ENCODE peak calls at places on chromosomes 6 and 20, in five cellular contexts. H is stomach, Y is left ventricle myocardium inferior, S is psoas muscle, O is WERI-Rb-1. P is an unnamed sample.

GRCh38 chr6:56959938-56960337 is 5.0 kb downstream of the BEND6 start:
- DNase-seq in H (no peak), Y (no peak), S (no peak), O (no peak), P (no peak)

GRCh38 chr6:127343753-127344659 is 597 bp upstream of the ECHDC1 start:
- DNase-seq in H (no peak), Y (no peak), S (no peak), O (no peak), P (peak)

GRCh38 chr20:19699132-19699971 is 58.7 kb upstream of the RIN2 start:
- DNase-seq in H (no peak), Y (no peak), S (no peak), O (no peak), P (no peak)

GRCh38 chr6:11140061-11140460 is 28.5 kb upstream of the ERVFRD-1 start:
- DNase-seq in H (no peak), Y (no peak), S (no peak), O (no peak), P (no peak)

GRCh38 chr6:330948-331347 is 38.7 kb downstream of the DUSP22 start:
- DNase-seq in H (no peak), Y (no peak), S (no peak), O (no peak), P (no peak)

GRCh38 chr20:41149679-41150131 is 12.4 kb downstream of the PLCG1 start:
- DNase-seq in H (no peak), Y (no peak), S (peak), O (no peak), P (peak)

GRCh38 chr6:48087448-48087847 is 23.5 kb downstream of the PTCHD4 start:
- DNase-seq in H (no peak), Y (no peak), S (no peak), O (no peak), P (no peak)

GRCh38 chr20:47237715-47238114 is 118.8 kb downstream of the ZMYND8 start:
- DNase-seq in H (no peak), Y (no peak), S (no peak), O (no peak), P (no peak)

GRCh38 chr20:62322428-62323073 is 19.8 kb downstream of the ADRM1 start:
- DNase-seq in H (no peak), Y (no peak), S (no peak), O (no peak), P (no peak)

GRCh38 chr20:44460795-44461141 is 14.9 kb upstream of the TTPAL start:
- DNase-seq in H (no peak), Y (no peak), S (no peak), O (no peak), P (peak)

GRCh38 chr20:57006411-57007170 is 259.9 kb downstream of the BMP7 start:
- DNase-seq in H (no peak), Y (no peak), S (no peak), O (no peak), P (no peak)

GRCh38 chr6:32622545-32623401 is 14.4 kb upstream of the HLA-DQA1 start:
- DNase-seq in H (no peak), Y (no peak), S (peak), O (peak), P (peak)

GRCh38 chr20:40741507-40742106 is 52.6 kb upstream of the MAFB start:
- DNase-seq in H (peak), Y (peak), S (no peak), O (peak), P (peak)

GRCh38 chr20:54633903-54634302 is 158.5 kb downstream of the DOK5 start:
- DNase-seq in H (no peak), Y (no peak), S (no peak), O (no peak), P (no peak)

GRCh38 chr6:125753218-125753936 is 3.9 kb downstream of the HEY2 start:
- DNase-seq in H (no peak), Y (no peak), S (no peak), O (no peak), P (no peak)

GRCh38 chr6:34436803-34437643 is 11.2 kb upstream of the RPS10 start:
- DNase-seq in H (no peak), Y (no peak), S (no peak), O (no peak), P (no peak)

GRCh38 chr20:43040427-43040826 is 149.3 kb downstream of the PTPRT start:
- DNase-seq in H (no peak), Y (no peak), S (no peak), O (no peak), P (no peak)

GRCh38 chr6:22880686-22881433 is 311.5 kb downstream of the HDGFL1 start:
- DNase-seq in H (no peak), Y (no peak), S (no peak), O (no peak), P (no peak)

GRCh38 chr20:10972219-10972860 is 298.5 kb upstream of the JAG1 start:
- DNase-seq in H (no peak), Y (no peak), S (no peak), O (no peak), P (no peak)
- TF ChIP-seq CTCF in H (no peak), Y (no peak), S (no peak), O (no peak), P (no peak)

GRCh38 chr6:108677357-108677756 is 116.6 kb downstream of the FOXO3 start:
- DNase-seq in H (no peak), Y (no peak), S (no peak), O (no peak), P (no peak)
- H3K27ac ChIP-seq in H (peak), Y (peak), S (peak), O (no peak), P (no peak)

DNA sequence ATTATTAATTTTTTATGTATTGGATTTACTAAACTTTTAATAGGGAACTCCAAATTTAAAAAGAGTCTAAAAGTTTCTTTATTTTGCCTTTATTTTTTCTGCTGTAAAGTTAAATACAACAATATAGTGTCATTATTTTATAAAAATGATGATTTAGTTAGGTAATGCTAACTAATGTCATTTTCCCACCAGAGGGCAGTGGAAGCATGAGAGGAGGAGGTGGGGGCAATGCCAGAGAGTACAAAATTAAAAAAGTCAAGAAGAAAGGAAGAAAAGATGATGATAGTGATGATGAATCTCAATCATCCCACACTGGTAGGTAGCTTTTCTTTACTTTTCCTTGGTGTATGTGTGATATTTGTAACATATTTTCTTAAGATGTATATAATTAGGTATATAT is 20.2 kb upstream of the FHL5 start:
- DNase-seq in H (no peak), Y (no peak), S (no peak), O (peak), P (no peak)
- TF ChIP-seq CTCF in H (no peak), Y (peak), S (peak), O (peak), P (no peak)

GRCh38 chr6:12962529-12962928 is 246.0 kb downstream of the PHACTR1 start:
- DNase-seq in H (no peak), Y (no peak), S (no peak), O (no peak), P (no peak)
- H3K27ac ChIP-seq in H (no peak), Y (peak), S (no peak), O (no peak), P (no peak)

GRCh38 chr20:38337561-38338140 is 8.6 kb upstream of the LBP start:
- DNase-seq in H (no peak), Y (no peak), S (peak), O (peak), P (peak)
- TF ChIP-seq CTCF in H (no peak), Y (peak), S (peak), O (peak), P (peak)

GRCh38 chr6:52509281-52510212 is 67.3 kb downstream of the TRAM2 start:
- DNase-seq in H (no peak), Y (no peak), S (no peak), O (no peak), P (no peak)

GRCh38 chr6:52512199-52512598 is 64.7 kb downstream of the TRAM2 start:
- DNase-seq in H (no peak), Y (peak), S (peak), O (peak), P (no peak)

GRCh38 chr6:52511572-52512151 is 65.2 kb downstream of the TRAM2 start:
- DNase-seq in H (no peak), Y (no peak), S (no peak), O (peak), P (no peak)

GRCh38 chr6:52510213-52510562 is 66.7 kb downstream of the TRAM2 start:
- DNase-seq in H (no peak), Y (no peak), S (no peak), O (no peak), P (no peak)

DNA sequence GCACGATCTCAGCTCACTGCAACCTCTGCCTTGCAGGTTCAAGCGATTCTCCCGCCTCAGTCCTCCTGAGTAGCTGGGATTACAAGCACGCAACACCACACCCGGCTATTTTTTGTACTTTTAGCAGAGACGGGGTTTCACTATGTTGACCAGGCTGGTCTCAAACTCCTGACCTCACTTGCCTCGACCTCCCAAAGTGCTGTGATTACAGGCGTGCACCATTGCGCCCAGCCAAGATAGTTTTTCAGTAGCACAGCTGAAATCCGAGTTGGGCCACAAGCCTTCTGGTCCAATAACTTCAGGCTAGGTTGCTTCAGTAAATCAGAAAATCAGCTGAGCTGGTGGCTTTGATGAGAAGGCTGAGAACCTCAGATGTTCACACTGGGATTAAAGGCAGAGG is 65.7 kb downstream of the TRAM2 start:
- DNase-seq in H (no peak), Y (no peak), S (no peak), O (no peak), P (no peak)
- H3K27ac ChIP-seq in H (no peak), Y (peak), S (peak), O (no peak), P (no peak)